ENCODE peak calls at places on chromosomes 7 and 10, in five cellular contexts. K, U, E, J and W are unnamed samples. For H3K36me3, the result is how much of the 10 kb centered on the place peaks cover.

GRCh38 chr10:93103953-93104352 is 30.3 kb downstream of the CYP26A1 start:
- DNase-seq in U (no peak), J (no peak), E (no peak), K (no peak), W (no peak)

GRCh38 chr7:158324397-158325360 is 262.9 kb downstream of the PTPRN2 start:
- DNase-seq in J (no peak), U (no peak), K (no peak), E (no peak), W (no peak)

GRCh38 chr7:151761256-151761655 is 115.7 kb downstream of the PRKAG2 start:
- DNase-seq in U (no peak), E (peak), J (no peak), K (no peak), W (no peak)

GRCh38 chr7:151863386-151864079 is 13.4 kb downstream of the PRKAG2 start:
- DNase-seq in U (no peak), E (peak), K (no peak), J (no peak), W (no peak)

GRCh38 chr7:7181519-7182155 is 707 bp upstream of the C1GALT1 start:
- DNase-seq in U (peak), J (no peak), E (peak), K (no peak), W (peak)

GRCh38 chr10:75402486-75403143 is 1.1 kb upstream of the ZNF503 start:
- DNase-seq in K (no peak), E (no peak), U (no peak), J (no peak), W (no peak)

GRCh38 chr7:132607656-132608055 is 31.4 kb upstream of the PLXNA4 start:
- DNase-seq in K (no peak), J (no peak), E (no peak), U (no peak), W (no peak)

GRCh38 chr7:4143006-4143405 is 539.1 kb upstream of the FOXK1 start:
- DNase-seq in K (no peak), U (no peak), J (no peak), E (no peak), W (no peak)

GRCh38 chr10:101903827-101904520 is 60.4 kb upstream of the KCNIP2 start:
- DNase-seq in E (no peak), U (peak), J (peak), K (no peak), W (no peak)

GRCh38 chr10:81874878-81875679 is at the start of gene NRG3:
- DNase-seq in J (no peak), E (peak), K (no peak), U (no peak), W (peak)

GRCh38 chr7:157177333-157177993 is 38.7 kb downstream of the UBE3C start:
- DNase-seq in E (no peak), J (no peak), U (no peak), K (no peak), W (no peak)

GRCh38 chr10:6950133-6950532 is 370.1 kb upstream of the PRKCQ start:
- DNase-seq in K (no peak), U (no peak), J (no peak), E (no peak), W (no peak)

GRCh38 chr10:6840093-6840763 is 260.2 kb upstream of the PRKCQ start:
- DNase-seq in K (no peak), U (no peak), E (no peak), J (peak), W (no peak)

GRCh38 chr10:48792121-48792520 is 107.4 kb downstream of the WDFY4 start:
- DNase-seq in E (no peak), U (no peak), J (no peak), K (no peak), W (no peak)

GRCh38 chr10:31143331-31143935 is 111.8 kb upstream of the ZNF438 start:
- DNase-seq in U (no peak), J (no peak), K (no peak), E (no peak), W (no peak)

GRCh38 chr10:70974351-70974901 is 86.1 kb upstream of the PCBD1 start:
- DNase-seq in J (peak), E (peak), K (no peak), U (peak), W (no peak)

DNA sequence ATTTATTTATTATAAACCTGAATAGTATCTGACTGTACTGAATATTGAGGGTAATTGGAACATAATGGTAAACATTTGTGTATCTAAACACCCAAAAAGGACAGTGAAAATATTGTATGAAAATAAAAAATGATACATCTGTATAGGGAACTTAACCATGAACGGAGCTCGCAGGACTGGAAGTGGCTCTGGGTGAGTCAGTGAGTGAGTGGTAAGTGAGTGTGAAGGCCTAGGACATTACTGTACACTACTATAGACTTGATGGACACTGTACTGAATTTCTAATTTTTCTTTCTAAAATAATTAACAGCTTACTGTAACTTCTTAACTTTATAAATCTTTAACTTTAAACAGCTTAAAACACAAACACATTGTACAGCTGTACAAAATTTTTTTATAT is 454.5 kb upstream of the FZD8 start:
- DNase-seq in U (peak), J (peak), K (no peak), E (no peak), W (no peak)
- H3K9ac ChIP-seq in U (no peak), J (no peak), K (no peak), E (no peak), W (no peak)

DNA sequence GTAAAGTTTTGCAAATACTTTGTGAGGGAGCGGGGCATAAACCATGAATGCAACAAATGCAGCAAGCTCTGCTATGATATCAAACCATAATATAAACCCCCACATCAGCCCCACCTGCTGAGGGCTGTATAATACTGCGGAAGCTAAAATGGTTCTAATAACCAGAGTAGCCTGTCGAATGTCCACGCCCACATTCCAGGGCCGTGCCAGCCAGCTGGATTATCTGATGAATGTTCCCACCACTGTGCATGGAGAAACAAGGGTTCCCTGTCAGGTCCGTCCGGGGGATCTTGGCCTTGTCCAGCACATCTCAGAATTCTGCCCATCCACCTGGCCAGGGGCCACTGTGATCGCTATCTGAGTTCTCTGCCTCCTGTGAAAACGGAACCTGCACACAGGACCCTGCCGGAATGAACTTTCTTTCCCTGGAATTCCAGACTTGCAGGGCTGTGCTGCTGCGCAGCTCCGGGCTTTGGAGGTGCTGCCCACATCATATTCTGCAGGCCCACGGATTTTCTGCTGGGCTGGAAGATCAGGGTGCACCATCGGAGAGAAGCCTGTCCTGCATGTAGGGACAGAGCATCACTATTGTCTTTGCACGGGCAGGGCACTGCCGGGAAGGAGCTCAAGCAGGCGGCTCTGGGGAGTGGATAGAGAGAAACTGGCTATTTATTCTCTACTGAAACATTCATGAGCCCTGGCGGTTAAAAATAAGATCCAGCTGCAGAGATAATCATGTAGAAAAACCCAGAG is 77.0 kb upstream of the GNA12 start:
- DNase-seq in J (no peak), K (no peak), U (no peak), E (no peak), W (no peak)
- H3K36me3 ChIP-seq in J (under half), K (under half), U (under half), E (under half), W (under half)

DNA sequence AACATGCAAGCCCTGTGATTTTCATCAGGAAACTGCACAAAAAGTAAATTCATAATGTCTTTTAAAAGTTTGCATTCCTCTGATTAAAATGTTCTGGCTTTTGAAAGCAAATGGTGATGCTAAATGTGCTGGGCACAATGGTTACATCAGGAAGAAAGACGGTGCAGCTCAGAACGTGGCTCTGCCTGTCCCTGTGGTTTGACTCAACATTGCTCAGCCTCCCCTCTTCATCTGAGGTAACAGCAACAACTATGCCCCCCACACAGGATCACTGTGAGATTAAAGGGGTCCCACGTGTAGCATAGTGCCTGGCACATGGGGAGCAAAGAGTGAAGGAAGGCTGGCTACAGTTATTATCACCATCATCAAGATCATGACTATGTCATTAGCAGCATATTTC is 44.0 kb downstream of the PARD3 start:
- DNase-seq in U (no peak), E (no peak), J (no peak), K (no peak), W (no peak)
- H2BK15ac ChIP-seq in U (no peak), E (no peak), J (no peak), K (no peak), W (no peak)

GRCh38 chr7:105487559-105488218 is 34.4 kb downstream of the PUS7 start:
- DNase-seq in U (peak), E (peak), J (peak), K (no peak), W (peak)
- H3K9ac ChIP-seq in U (peak), E (no peak), J (peak), K (no peak), W (no peak)

GRCh38 chr10:96047004-96047649 is 3.7 kb downstream of the CCNJ start:
- DNase-seq in E (peak), K (no peak), J (peak), U (no peak), W (no peak)
- H3K36me3 ChIP-seq in E (under half), K (under half), J (under half), U (under half), W (half or more)

GRCh38 chr10:103661198-103661950 is 167.9 kb downstream of the NEURL1 start:
- DNase-seq in U (peak), E (peak), K (peak), J (peak), W (peak)

GRCh38 chr10:103658049-103658577 is 164.6 kb downstream of the NEURL1 start:
- DNase-seq in K (no peak), E (no peak), U (no peak), J (no peak), W (no peak)

GRCh38 chr10:103659674-103660363 is 166.3 kb downstream of the NEURL1 start:
- DNase-seq in K (no peak), U (peak), J (peak), E (peak), W (no peak)

GRCh38 chr10:103661951-103662405 is 168.5 kb downstream of the NEURL1 start:
- DNase-seq in K (no peak), E (no peak), J (no peak), U (no peak), W (no peak)

GRCh38 chr10:103660364-103661197 is 167.1 kb downstream of the NEURL1 start:
- DNase-seq in J (no peak), E (peak), U (peak), K (no peak), W (no peak)
- H2BK15ac ChIP-seq in J (no peak), E (no peak), U (peak), K (peak), W (peak)

GRCh38 chr7:67817481-67817880 is 820.8 kb downstream of the TYW1 start:
- DNase-seq in J (no peak), E (no peak), K (no peak), U (no peak), W (no peak)

GRCh38 chr7:67821116-67821515 is 824.5 kb downstream of the TYW1 start:
- DNase-seq in J (no peak), K (no peak), U (no peak), E (no peak), W (no peak)

GRCh38 chr7:67825356-67825755 is 828.7 kb downstream of the TYW1 start:
- DNase-seq in U (no peak), K (no peak), E (no peak), J (no peak), W (no peak)

GRCh38 chr7:67823345-67823744 is 826.7 kb downstream of the TYW1 start:
- DNase-seq in E (no peak), J (no peak), K (no peak), U (no peak), W (no peak)
- H3K9ac ChIP-seq in E (no peak), J (no peak), K (no peak), U (no peak), W (no peak)